ENCODE peak calls at places on chromosomes 13 and 19, in six cellular contexts. N is adrenal gland, I is mammary epithelial cell, O is left ventricle myocardium inferior, J is psoas muscle, L is brain microvascular endothelial cell. E is an unnamed sample.

GRCh38 chr19:2426661-2427322 is 594 bp downstream of the TIMM13 start:
- DNase-seq in L (peak), N (peak), J (peak), O (peak), I (peak), E (no peak)

GRCh38 chr13:65913173-65913572 is 1317.0 kb downstream of the PCDH9 start:
- DNase-seq in I (peak), N (peak), O (no peak), J (no peak), L (peak), E (peak)

GRCh38 chr13:85597790-85598500 is 201.3 kb downstream of the SLITRK6 start:
- DNase-seq in L (no peak), I (peak), O (no peak), J (no peak), N (no peak), E (no peak)

GRCh38 chr13:106306748-106307277 is 228.6 kb downstream of the EFNB2 start:
- DNase-seq in J (no peak), L (no peak), I (no peak), O (no peak), N (no peak), E (no peak)

GRCh38 chr19:47351545-47351944 is 2.4 kb downstream of the DHX34 start:
- DNase-seq in O (no peak), L (peak), N (no peak), J (no peak), I (peak), E (peak)

GRCh38 chr13:32284927-32285632 is 30.1 kb downstream of the ZAR1L start:
- DNase-seq in J (no peak), L (peak), I (peak), N (peak), O (no peak), E (peak)

GRCh38 chr19:55687281-55688172 is 12.5 kb downstream of the EPN1 start:
- DNase-seq in I (no peak), J (peak), N (no peak), O (peak), L (no peak), E (no peak)

GRCh38 chr19:58406818-58407657 is 1.4 kb upstream of the ZNF584 start:
- DNase-seq in N (no peak), L (no peak), J (no peak), O (no peak), I (no peak), E (no peak)

GRCh38 chr19:50798943-50799851 is 9.0 kb downstream of the ACP4 start:
- DNase-seq in I (no peak), J (no peak), O (no peak), L (no peak), N (no peak), E (no peak)

GRCh38 chr13:44801990-44802389 is 187.3 kb downstream of the NUFIP1 start:
- DNase-seq in L (peak), O (no peak), N (no peak), J (no peak), I (peak), E (peak)

GRCh38 chr13:44800626-44801025 is 188.6 kb downstream of the NUFIP1 start:
- DNase-seq in O (no peak), N (no peak), I (no peak), L (no peak), J (no peak), E (no peak)

GRCh38 chr13:44795176-44795575 is 194.1 kb downstream of the NUFIP1 start:
- DNase-seq in N (no peak), O (no peak), L (no peak), I (no peak), J (no peak), E (no peak)

GRCh38 chr13:44796597-44797517 is 192.4 kb downstream of the NUFIP1 start:
- DNase-seq in N (no peak), I (no peak), L (no peak), J (no peak), O (no peak), E (peak)

DNA sequence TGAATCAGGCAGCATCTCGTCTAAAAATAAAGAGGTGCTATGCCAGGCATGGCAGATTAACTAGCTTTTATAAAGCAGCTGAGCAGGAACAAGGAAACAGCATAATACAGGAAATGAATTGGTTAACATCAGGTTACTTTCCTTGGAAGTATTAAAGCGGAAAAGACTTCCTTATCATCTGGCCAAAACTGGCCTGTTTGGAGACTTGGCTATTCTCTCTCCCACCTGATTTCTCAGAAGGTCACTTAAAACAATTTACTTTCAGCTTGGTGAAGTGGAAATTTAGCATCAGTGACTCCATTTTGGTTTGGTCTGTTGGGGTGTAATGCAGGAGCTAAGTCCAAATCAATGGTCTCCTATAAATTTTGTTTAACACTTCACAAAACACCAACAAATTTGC is 191.6 kb downstream of the NUFIP1 start:
- DNase-seq in I (no peak), J (no peak), N (no peak), L (no peak), O (no peak), E (no peak)
- TF ChIP-seq CTCF in I (no peak), J (no peak), N (no peak), L (no peak), O (no peak), E (no peak)

GRCh38 chr13:52848455-52849190 is at the start of gene PCDH8:
- DNase-seq in J (no peak), O (no peak), N (no peak), L (no peak), I (no peak), E (no peak)
- H3K4me3 ChIP-seq in J (peak), O (no peak), N (no peak), L (no peak), I (no peak), E (no peak)

DNA sequence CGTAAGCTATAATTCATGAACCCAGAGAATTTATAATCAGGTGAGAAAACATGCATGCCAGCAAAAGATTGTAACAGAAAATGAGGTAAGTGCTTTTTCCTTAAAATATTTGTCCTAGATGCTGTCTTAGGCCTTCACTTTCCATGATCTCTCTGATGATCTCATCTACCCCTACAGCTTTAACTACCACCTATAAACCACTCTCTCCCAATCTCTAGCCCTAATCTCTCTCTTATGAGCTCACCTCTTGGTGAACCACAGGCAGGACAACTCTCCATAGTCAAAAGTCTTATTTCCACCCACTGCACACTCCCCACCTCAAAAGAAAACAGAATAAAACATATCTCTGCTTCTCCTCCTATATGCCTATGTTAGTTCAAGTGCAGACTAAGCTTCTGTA is 137.1 kb downstream of the SLC7A1 start:
- DNase-seq in O (no peak), J (no peak), N (no peak), I (peak), L (no peak), E (no peak)
- TF ChIP-seq CTCF in O (no peak), J (no peak), N (no peak), I (no peak), L (no peak), E (no peak)

GRCh38 chr19:18220632-18221275 is 5.5 kb downstream of the PDE4C start:
- DNase-seq in N (no peak), I (no peak), O (no peak), J (no peak), L (no peak), E (no peak)
- H3K4me3 ChIP-seq in N (no peak), I (no peak), O (no peak), J (no peak), L (no peak), E (no peak)

GRCh38 chr19:38840583-38840968 is 9.0 kb upstream of the ECH1 start:
- DNase-seq in O (no peak), L (no peak), I (no peak), J (peak), N (peak), E (no peak)

GRCh38 chr19:38839816-38840582 is 8.4 kb upstream of the ECH1 start:
- DNase-seq in L (no peak), O (no peak), N (peak), J (peak), I (peak), E (no peak)

GRCh38 chr19:38837656-38838121 is 6.1 kb upstream of the ECH1 start:
- DNase-seq in I (peak), N (no peak), J (peak), O (no peak), L (no peak), E (no peak)

GRCh38 chr19:38838208-38838985 is 6.8 kb upstream of the ECH1 start:
- DNase-seq in N (no peak), L (no peak), O (no peak), J (peak), I (peak), E (no peak)

DNA sequence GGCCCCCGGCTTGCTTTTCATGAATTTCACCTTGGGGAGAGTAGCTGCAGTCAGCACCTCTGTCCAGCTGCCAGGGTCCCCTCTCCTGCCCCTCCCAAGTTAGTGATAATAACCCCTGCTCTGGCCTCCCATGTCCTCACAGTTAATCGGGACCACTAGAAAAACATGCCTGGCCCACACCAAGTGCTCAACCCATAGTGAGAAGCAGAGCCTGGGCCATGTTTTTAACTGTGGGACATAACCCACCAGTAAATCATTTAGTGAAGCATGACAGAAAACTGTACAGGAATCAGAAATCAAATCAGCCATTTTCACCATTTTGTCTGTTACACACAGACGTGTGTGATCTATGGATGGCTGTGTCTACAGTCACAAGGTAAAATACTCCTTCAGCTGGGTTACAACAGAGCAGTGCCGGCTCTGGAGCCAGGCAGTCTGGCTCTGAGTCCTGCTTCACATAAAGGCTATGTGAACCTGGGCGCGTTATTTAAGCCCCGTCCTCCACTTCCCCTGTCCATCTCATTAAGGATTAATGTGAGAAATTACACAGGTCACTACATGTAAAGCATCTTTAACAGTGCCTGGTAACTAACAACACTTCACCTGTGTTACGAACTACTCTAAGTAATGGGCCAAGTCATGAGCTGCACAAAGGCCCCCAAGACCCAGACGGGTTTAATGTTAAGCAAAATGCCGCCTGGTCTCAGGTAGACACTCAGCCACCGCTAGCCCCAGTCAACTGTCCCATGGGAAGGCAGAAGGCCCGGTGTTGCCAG is 7.6 kb upstream of the ECH1 start:
- DNase-seq in O (no peak), I (peak), L (no peak), N (no peak), J (peak), E (no peak)
- TF ChIP-seq CTCF in O (no peak), I (no peak), L (no peak), N (no peak), J (no peak), E (no peak)

E was measured in retinal pigment epithelial cell.